ENCODE peak calls at places on chromosomes 13 and 19, in five cellular contexts. F is GDM1, S is epithelial cell of prostate, W is nephron progenitor cell, N is H7. J is an unnamed sample.

GRCh38 chr19:48332351-48332661 is 7.0 kb downstream of the EMP3 start:
- DNase-seq in F (no peak), S (no peak), W (no peak), N (no peak), J (no peak)

GRCh38 chr19:12527034-12527836 is 24.0 kb downstream of the ZNF564 start:
- DNase-seq in F (no peak), S (no peak), W (no peak), N (no peak), J (peak)

GRCh38 chr13:46184277-46184699 is 2.3 kb upstream of the LCP1 start:
- DNase-seq in F (peak), S (no peak), W (peak), N (peak), J (peak)

GRCh38 chr13:48888613-48889012 is 87.1 kb upstream of the FNDC3A start:
- DNase-seq in F (no peak), S (no peak), W (no peak), N (no peak), J (no peak)

GRCh38 chr19:39506944-39507714 is 7.8 kb upstream of the SELENOV start:
- DNase-seq in F (peak), S (no peak), W (peak), N (peak), J (peak)

GRCh38 chr13:34810996-34811395 is 131.1 kb upstream of the NBEA start:
- DNase-seq in F (no peak), S (no peak), W (no peak), N (no peak), J (no peak)

GRCh38 chr19:8017808-8018207 is 12.4 kb upstream of the ELAVL1 start:
- DNase-seq in F (no peak), S (no peak), W (no peak), N (peak), J (no peak)

GRCh38 chr13:31172535-31172934 is 10.8 kb upstream of the HSPH1 start:
- DNase-seq in F (no peak), S (peak), W (no peak), N (no peak), J (peak)